ENCODE peak calls at places on chromosome 11, in four cellular contexts. I, J, X and L are unnamed samples.

GRCh38 chr11:110098645-110099044 is 5.5 kb downstream of the ZC3H12C start:
- DNase-seq in I (no peak), J (no peak), X (no peak), L (no peak)

GRCh38 chr11:128747728-128748148 is 53.9 kb downstream of the FLI1 start:
- DNase-seq in I (no peak), J (no peak), X (no peak), L (no peak)

GRCh38 chr11:2771758-2772466 is 72.1 kb upstream of the KCNQ1OT1 start:
- DNase-seq in I (no peak), J (no peak), X (no peak), L (no peak)

GRCh38 chr11:2554338-2555240 is 109.8 kb downstream of the KCNQ1 start:
- DNase-seq in I (no peak), J (no peak), X (no peak), L (no peak)

GRCh38 chr11:114082415-114082748 is 22.9 kb downstream of the ZBTB16 start:
- DNase-seq in I (no peak), J (no peak), X (no peak), L (peak)

GRCh38 chr11:21398195-21398594 is 728.8 kb downstream of the NELL1 start:
- DNase-seq in I (no peak), J (no peak), X (no peak), L (no peak)

GRCh38 chr11:15605094-15605493 is 490.4 kb downstream of the INSC start:
- DNase-seq in I (no peak), J (no peak), X (no peak), L (no peak)

GRCh38 chr11:108927791-108928545 is 263.1 kb downstream of the DDX10 start:
- DNase-seq in I (no peak), J (no peak), X (no peak), L (no peak)

GRCh38 chr11:26477406-26477805 is 94.7 kb downstream of the MUC15 start:
- DNase-seq in I (no peak), J (no peak), X (no peak), L (no peak)

GRCh38 chr11:118671254-118671653 is 8.2 kb downstream of the TREH start:
- DNase-seq in I (no peak), J (no peak), X (no peak), L (no peak)

GRCh38 chr11:442611-443081 is 835 bp upstream of the ANO9 start:
- DNase-seq in I (no peak), J (peak), X (no peak), L (no peak)

GRCh38 chr11:79686703-79687419 is 246.0 kb upstream of the TENM4 start:
- DNase-seq in I (no peak), J (no peak), X (no peak), L (no peak)

GRCh38 chr11:33055361-33055760 is 16.0 kb downstream of the TCP11L1 start:
- DNase-seq in I (no peak), J (no peak), X (no peak), L (no peak)

GRCh38 chr11:66012371-66012945 is 650 bp downstream of the CST6 start:
- DNase-seq in I (no peak), J (no peak), X (no peak), L (no peak)

GRCh38 chr11:117663826-117664225 is 133.2 kb downstream of the DSCAML1 start:
- DNase-seq in I (no peak), J (no peak), X (no peak), L (no peak)

GRCh38 chr11:19352736-19353110 is 112.0 kb upstream of the E2F8 start:
- DNase-seq in I (no peak), J (no peak), X (no peak), L (no peak)

GRCh38 chr11:10858505-10859360 is 880 bp upstream of the ZBED5 start:
- DNase-seq in I (peak), J (peak), X (peak), L (peak)

GRCh38 chr11:74520316-74520715 is 26.8 kb upstream of the LIPT2 start:
- DNase-seq in I (no peak), J (no peak), X (no peak), L (no peak)

GRCh38 chr11:991034-991433 is 45.5 kb downstream of the MUC6 start:
- DNase-seq in I (no peak), J (no peak), X (no peak), L (no peak)

GRCh38 chr11:44542372-44542771 is 23.1 kb upstream of the CD82 start:
- DNase-seq in I (no peak), J (peak), X (no peak), L (no peak)

GRCh38 chr11:32905028-32905667 is 12.5 kb downstream of the QSER1 start:
- DNase-seq in I (no peak), J (no peak), X (no peak), L (no peak)

GRCh38 chr11:130145975-130146776 is 13.4 kb upstream of the ST14 start:
- DNase-seq in I (no peak), J (no peak), X (no peak), L (peak)

GRCh38 chr11:20277014-20277413 is 86.5 kb upstream of the HTATIP2 start:
- DNase-seq in I (no peak), J (no peak), X (no peak), L (no peak)

GRCh38 chr11:115769891-115770290 is 265.7 kb upstream of the CADM1 start:
- DNase-seq in I (no peak), J (no peak), X (no peak), L (no peak)

GRCh38 chr11:70810131-70810530 is 411.8 kb downstream of the CTTN start:
- DNase-seq in I (no peak), J (no peak), X (no peak), L (no peak)
- TF ChIP-seq FOXK2 in I (no peak), J (no peak), X (no peak), L (no peak)

GRCh38 chr11:47220401-47220821 is 5.6 kb downstream of the DDB2 start:
- DNase-seq in I (no peak), J (no peak), X (no peak), L (peak)

GRCh38 chr11:47215366-47215925 is 672 bp downstream of the DDB2 start:
- DNase-seq in I (no peak), J (peak), X (peak), L (peak)

GRCh38 chr11:47212938-47213337 is 1.8 kb upstream of the DDB2 start:
- DNase-seq in I (no peak), J (no peak), X (no peak), L (no peak)

GRCh38 chr11:47213985-47214564 is 699 bp upstream of the DDB2 start:
- DNase-seq in I (peak), J (peak), X (peak), L (peak)

GRCh38 chr11:47216141-47216798 is 1.5 kb downstream of the DDB2 start:
- DNase-seq in I (no peak), J (peak), X (peak), L (peak)
- TF ChIP-seq SP1 in I (no peak), J (no peak), X (no peak), L (no peak)

GRCh38 chr11:83285131-83285770 is 916 bp downstream of the CCDC90B start:
- DNase-seq in I (no peak), J (no peak), X (no peak), L (no peak)

GRCh38 chr11:83285771-83286528 is at the start of gene CCDC90B:
- DNase-seq in I (peak), J (peak), X (peak), L (peak)

GRCh38 chr11:83287631-83288030 is 1.5 kb upstream of the CCDC90B start:
- DNase-seq in I (no peak), J (peak), X (no peak), L (no peak)

GRCh38 chr11:83282084-83282716 is 4.0 kb downstream of the CCDC90B start:
- DNase-seq in I (no peak), J (no peak), X (no peak), L (no peak)

DNA sequence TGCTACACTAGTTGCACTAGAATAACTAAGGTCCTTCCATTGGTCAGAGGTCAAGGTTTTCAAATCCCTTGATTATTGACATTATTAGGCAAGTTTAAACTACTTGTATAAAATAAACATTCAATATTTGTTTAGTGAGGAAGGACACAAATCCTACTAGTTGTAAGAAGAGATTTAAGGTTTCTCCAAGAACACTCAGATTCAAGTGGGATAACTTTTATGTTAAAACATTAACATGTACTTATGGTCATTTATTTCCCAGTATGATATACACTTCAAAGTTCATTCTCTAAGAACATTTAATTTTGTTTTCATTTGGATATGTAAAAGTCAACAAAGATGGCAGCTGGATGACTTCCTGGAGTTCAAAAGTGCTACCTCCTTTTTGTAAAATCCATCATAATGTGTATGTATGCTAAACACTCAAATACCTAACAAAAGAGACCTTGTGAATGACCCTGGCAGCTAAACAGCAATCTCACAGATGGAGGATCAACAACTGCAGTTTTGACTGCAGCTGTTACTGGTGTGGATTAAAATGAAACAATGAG is 1.6 kb downstream of the CCDC90B start:
- DNase-seq in I (no peak), J (no peak), X (no peak), L (peak)
- TF ChIP-seq FOXK2 in I (no peak), J (no peak), X (no peak), L (peak)

GRCh38 chr11:40513281-40513680 is 946.2 kb downstream of the LRRC4C start:
- DNase-seq in I (no peak), J (no peak), X (no peak), L (no peak)

GRCh38 chr11:40517122-40517521 is 942.3 kb downstream of the LRRC4C start:
- DNase-seq in I (no peak), J (no peak), X (no peak), L (no peak)

GRCh38 chr11:40508307-40508706 is 951.1 kb downstream of the LRRC4C start:
- DNase-seq in I (no peak), J (no peak), X (no peak), L (no peak)

GRCh38 chr11:40514124-40514523 is 945.3 kb downstream of the LRRC4C start:
- DNase-seq in I (no peak), J (no peak), X (no peak), L (no peak)
- TF ChIP-seq SP1 in I (no peak), J (no peak), X (no peak), L (no peak)

DNA sequence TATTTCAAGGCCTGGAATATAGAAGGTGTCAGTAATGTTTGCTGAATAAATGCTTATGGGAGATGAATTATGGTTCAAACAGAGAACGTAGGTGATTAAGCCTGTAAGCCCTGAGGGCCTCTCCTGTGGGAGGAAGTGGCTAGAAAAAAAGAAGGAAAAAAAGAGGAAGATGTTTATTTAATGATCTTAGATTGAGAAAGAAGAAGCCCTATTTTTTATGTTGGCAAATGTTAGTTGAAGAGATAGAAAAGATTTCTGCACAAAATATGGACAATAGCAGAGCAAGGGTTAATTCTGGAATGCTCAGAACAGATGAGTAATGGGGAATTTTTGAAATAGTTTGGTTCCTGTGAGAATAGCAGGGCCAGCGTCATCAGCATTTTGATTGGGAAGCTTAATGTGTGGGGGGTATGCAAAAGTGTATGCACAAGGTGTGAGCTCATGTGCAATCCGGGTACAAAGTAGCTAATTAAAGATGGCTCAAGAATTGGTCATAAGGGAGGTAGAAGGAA is 95.7 kb downstream of the TEAD1 start:
- DNase-seq in I (no peak), J (no peak), X (no peak), L (no peak)
- TF ChIP-seq FOXK2 in I (no peak), J (no peak), X (no peak), L (no peak)

DNA sequence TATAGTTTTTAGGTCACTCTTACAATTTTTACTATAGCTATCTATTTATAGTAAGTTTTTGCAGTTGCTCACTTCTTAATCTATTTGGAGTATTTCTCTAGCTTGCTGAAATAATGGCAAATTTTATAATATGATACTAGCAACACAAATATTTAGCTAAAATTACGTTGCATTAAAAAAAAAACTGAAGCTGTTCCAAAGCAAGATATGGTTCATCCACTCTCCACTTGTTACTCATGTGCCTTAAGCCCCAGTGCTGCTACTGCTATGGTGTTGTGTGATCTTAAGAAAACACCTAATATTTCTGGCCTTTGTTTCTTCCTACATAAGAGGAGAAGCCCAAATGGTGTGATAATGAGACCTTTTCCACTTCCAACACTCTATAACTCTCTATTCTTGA is 479 bp downstream of the MMP3 start:
- DNase-seq in I (no peak), J (no peak), X (no peak), L (no peak)
- TF ChIP-seq SP1 in I (no peak), J (no peak), X (no peak), L (no peak)

GRCh38 chr11:133697161-133697560 is 148.2 kb downstream of the SPATA19 start:
- DNase-seq in I (no peak), J (no peak), X (no peak), L (no peak)

GRCh38 chr11:133695376-133695775 is 149.9 kb downstream of the SPATA19 start:
- DNase-seq in I (no peak), J (no peak), X (no peak), L (no peak)

GRCh38 chr11:133692371-133692770 is 152.9 kb downstream of the SPATA19 start:
- DNase-seq in I (no peak), J (no peak), X (no peak), L (no peak)

GRCh38 chr11:133694701-133695100 is 150.6 kb downstream of the SPATA19 start:
- DNase-seq in I (no peak), J (no peak), X (no peak), L (no peak)

GRCh38 chr11:133693110-133693509 is 152.2 kb downstream of the SPATA19 start:
- DNase-seq in I (no peak), J (no peak), X (no peak), L (no peak)
- TF ChIP-seq FOXK2 in I (no peak), J (no peak), X (no peak), L (no peak)

GRCh38 chr11:105297463-105297862 is 157.9 kb upstream of the CARD18 start:
- DNase-seq in I (no peak), J (no peak), X (no peak), L (no peak)
- TF ChIP-seq SP1 in I (no peak), J (no peak), X (no peak), L (no peak)

GRCh38 chr11:35981581-35981980 is 37.7 kb downstream of the LDLRAD3 start:
- DNase-seq in I (no peak), J (no peak), X (no peak), L (no peak)

GRCh38 chr11:35978891-35979290 is 35.0 kb downstream of the LDLRAD3 start:
- DNase-seq in I (no peak), J (no peak), X (no peak), L (no peak)

GRCh38 chr11:35978173-35978572 is 34.3 kb downstream of the LDLRAD3 start:
- DNase-seq in I (no peak), J (no peak), X (no peak), L (no peak)

GRCh38 chr11:35982061-35982460 is 38.2 kb downstream of the LDLRAD3 start:
- DNase-seq in I (no peak), J (no peak), X (no peak), L (no peak)

DNA sequence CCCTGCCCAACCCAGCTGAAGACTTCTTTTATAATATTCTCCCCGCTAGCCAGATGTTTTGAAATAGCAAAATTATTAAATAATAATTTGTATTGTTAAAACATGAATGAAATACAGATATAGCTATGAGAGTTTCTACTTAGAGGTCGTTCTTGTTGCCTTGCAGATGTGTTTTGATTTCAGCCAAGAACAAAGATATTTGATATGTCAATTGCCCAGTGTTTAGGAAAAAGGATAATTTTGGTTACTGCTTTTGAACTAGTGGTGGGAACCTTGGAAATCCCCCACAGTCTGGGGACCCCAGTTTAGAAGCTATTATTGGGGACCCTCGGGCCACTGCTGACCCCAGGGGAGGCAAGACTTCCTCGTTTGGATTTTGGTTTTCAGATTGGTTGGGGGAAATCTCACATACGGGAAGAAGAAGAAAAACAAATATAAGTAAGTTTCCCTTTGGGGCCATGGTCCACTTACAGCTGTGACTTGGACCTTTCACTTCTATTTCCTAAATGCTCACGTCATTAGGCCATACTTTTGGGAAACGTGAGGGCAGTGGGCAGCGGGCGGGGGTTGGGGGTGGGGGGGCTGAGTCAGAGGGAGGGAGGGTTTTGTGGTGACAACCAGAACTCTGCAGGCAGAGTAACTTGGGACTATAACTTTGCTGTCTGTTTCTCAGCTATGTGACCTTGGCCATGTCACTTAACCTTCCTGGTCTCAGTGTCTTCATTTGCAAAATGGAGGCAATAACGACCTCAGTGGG is 37.0 kb downstream of the LDLRAD3 start:
- DNase-seq in I (no peak), J (no peak), X (no peak), L (no peak)
- TF ChIP-seq FOXK2 in I (no peak), J (no peak), X (no peak), L (no peak)